ENCODE peak calls at places on chromosomes 3 and 15, in seven cellular contexts. V is HCT116, C is H1, G is K562, S is HepG2, U is GM12878, I is SK-N-SH. W is an unnamed sample.

GRCh38 chr15:90496791-90497190 is 32.9 kb upstream of the CRTC3 start:
- DNase-seq in V (no peak), C (no peak), G (no peak), S (no peak), U (no peak), I (no peak), W (no peak)

GRCh38 chr15:85858586-85859375 is 64.1 kb upstream of the KLHL25 start:
- DNase-seq in V (peak; percentile 63), C (peak; percentile 90), G (peak; percentile 79), S (peak; percentile 34), U (no peak), I (peak; percentile 83), W (peak; percentile 81)

GRCh38 chr15:67109141-67110034 is 44.0 kb downstream of the SMAD3 start:
- DNase-seq in V (no peak), C (no peak), G (no peak), S (peak; percentile 61), U (no peak), I (no peak), W (no peak)

GRCh38 chr15:99264125-99264524 is 12.8 kb downstream of the LRRC28 start:
- DNase-seq in V (no peak), C (no peak), G (no peak), S (no peak), U (no peak), I (no peak), W (no peak)

GRCh38 chr3:72461787-72462186 is 386.5 kb downstream of the SHQ1 start:
- DNase-seq in V (no peak), C (no peak), G (no peak), S (no peak), U (no peak), I (no peak), W (no peak)

GRCh38 chr3:127158614-127159221 is 34.2 kb upstream of the PRR23E start:
- DNase-seq in V (no peak), C (peak; percentile 79), G (no peak), S (no peak), U (no peak), I (no peak), W (peak; percentile 65)

GRCh38 chr15:89740137-89740536 is 10.9 kb downstream of the MESP1 start:
- DNase-seq in V (peak; percentile 67), C (peak; percentile 73), G (peak; percentile 77), S (peak; percentile 72), U (peak; percentile 43), I (peak; percentile 84), W (peak; percentile 59)

GRCh38 chr3:66279168-66279567 is 58.4 kb downstream of the SLC25A26 start:
- DNase-seq in V (no peak), C (no peak), G (no peak), S (no peak), U (no peak), I (no peak), W (no peak)

GRCh38 chr3:23761440-23761896 is 44.3 kb upstream of the UBE2E1 start:
- DNase-seq in V (peak; percentile 44), C (no peak), G (no peak), S (peak; percentile 29), U (peak; percentile 56), I (no peak), W (peak; percentile 66)

GRCh38 chr3:191094057-191094456 is 105.0 kb upstream of the OSTN start:
- DNase-seq in V (no peak), C (no peak), G (no peak), S (no peak), U (no peak), I (no peak), W (no peak)

GRCh38 chr3:66492672-66493071 is 8.2 kb downstream of the LRIG1 start:
- DNase-seq in V (no peak), C (no peak), G (no peak), S (no peak), U (no peak), I (no peak), W (no peak)

GRCh38 chr3:177830411-177830849 is 633.1 kb upstream of the TBL1XR1 start:
- DNase-seq in V (no peak), C (no peak), G (no peak), S (no peak), U (no peak), I (no peak), W (no peak)

GRCh38 chr15:62165793-62166380 is 802 bp upstream of the C2CD4B start:
- DNase-seq in V (no peak), C (no peak), G (no peak), S (no peak), U (no peak), I (no peak), W (no peak)
- TF ChIP-seq JUND in V (no peak), C (no peak), G (no peak), S (no peak), U (no peak), I (no peak), W (no peak)

GRCh38 chr15:87826119-87826730 is 430.3 kb downstream of the NTRK3 start:
- DNase-seq in V (no peak), C (peak; percentile 46), G (no peak), S (no peak), U (no peak), I (no peak), W (no peak)

GRCh38 chr15:87829651-87830050 is 426.9 kb downstream of the NTRK3 start:
- DNase-seq in V (no peak), C (no peak), G (no peak), S (no peak), U (no peak), I (no peak), W (no peak)

GRCh38 chr15:87827126-87827525 is 429.4 kb downstream of the NTRK3 start:
- DNase-seq in V (no peak), C (no peak), G (no peak), S (no peak), U (no peak), I (no peak), W (no peak)

DNA sequence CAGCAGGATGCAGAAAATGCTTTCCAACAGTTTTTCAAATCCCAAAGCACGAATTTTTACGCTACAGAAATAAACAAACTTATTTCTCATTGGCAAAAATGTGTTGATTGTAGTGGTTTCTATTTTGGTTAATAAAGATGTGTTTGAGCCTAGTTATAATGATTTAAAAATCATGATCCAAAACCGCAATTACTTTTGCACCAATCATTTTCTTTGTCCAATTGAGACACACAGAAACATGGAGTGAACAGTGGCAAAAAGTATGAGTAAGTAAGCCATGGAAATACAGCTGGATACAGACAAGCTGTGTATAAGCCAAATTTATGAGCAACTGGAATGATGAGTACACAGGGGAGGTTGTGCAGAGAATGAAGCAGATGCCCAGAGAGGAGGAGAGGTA is 427.9 kb downstream of the NTRK3 start:
- DNase-seq in V (no peak), C (no peak), G (no peak), S (no peak), U (no peak), I (no peak), W (no peak)
- TF ChIP-seq JUND in V (no peak), C (no peak), G (no peak), S (no peak), U (no peak), I (no peak), W (no peak)

DNA sequence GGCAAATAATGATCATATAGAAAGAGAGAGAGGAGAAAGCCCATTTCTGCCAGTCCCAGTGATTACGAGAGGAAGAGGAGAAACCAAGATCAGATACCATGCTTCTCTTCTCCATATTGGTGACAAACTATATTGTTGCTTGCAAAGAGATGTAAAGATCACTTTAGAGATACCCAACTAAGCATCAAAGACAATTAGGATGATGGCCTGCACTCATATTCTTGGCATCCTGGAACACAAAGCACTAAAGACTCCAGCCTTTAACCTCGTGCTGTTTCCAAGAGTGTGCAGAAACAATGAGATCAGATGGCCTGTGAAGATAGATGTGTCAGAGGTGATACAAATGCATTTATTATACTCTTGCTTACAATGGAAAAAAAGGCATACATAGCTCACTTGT is 170.7 kb upstream of the TP63 start:
- DNase-seq in V (no peak), C (no peak), G (no peak), S (no peak), U (no peak), I (no peak), W (no peak)
- TF ChIP-seq JUND in V (no peak), C (no peak), G (no peak), S (no peak), U (no peak), I (no peak), W (no peak)

GRCh38 chr15:42091753-42092665 is 2.4 kb downstream of the PLA2G4D start:
- DNase-seq in V (peak; percentile 41), C (no peak), G (no peak), S (peak; percentile 72), U (no peak), I (no peak), W (no peak)
- TF ChIP-seq JUND in V (no peak), C (no peak), G (peak; percentile 29), S (peak; percentile 61), U (no peak), I (no peak), W (no peak)

DNA sequence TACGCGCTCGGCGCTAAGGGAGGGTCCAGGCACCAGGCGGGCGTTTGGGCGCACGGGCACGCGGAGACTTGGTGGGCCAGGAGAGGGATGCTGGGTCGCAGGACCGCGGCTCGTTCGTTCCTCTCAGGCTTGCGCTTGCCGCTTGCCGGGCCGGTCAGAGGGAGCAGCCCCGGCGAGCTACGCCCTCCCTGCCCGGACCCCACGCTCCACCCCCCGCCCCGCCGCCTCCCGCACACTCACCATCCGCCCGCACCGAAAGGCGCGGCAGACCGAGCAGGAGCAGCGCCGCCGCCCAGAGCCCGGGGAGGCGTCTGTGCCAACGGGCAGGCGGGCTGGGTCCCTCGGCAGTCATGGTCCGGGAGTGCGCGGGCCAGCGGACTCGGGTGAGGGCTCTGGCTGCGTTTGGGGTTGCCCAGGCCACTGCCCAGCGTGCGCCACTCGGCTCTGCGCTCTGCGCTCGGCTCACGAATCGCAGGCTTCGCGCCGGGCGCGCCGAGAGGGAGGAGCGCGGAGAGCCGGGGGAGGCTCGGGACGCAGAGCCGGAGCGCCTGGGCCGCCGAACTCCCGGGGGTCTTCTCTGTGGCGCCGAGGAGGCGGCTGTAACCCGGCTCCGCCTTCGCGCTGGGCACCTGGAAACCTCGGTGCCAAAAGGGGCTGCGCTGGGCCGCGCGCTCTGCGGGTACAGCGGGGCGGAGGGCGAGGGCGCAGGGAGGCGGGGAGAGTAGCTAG is at the start of gene SUSD5:
- DNase-seq in V (no peak), C (peak; percentile 80), G (no peak), S (no peak), U (no peak), I (peak; percentile 75), W (peak; percentile 47)
- TF ChIP-seq JUND in V (no peak), C (no peak), G (no peak), S (no peak), U (no peak), I (no peak), W (no peak)

W was measured in T47D.